ENCODE peak calls at places on chromosomes 13 and 19, in five cellular contexts. L is mammary epithelial cell; Q is CD8-positive, alpha-beta T cell; F is K562; Z is upper lobe of right lung. G is an unnamed sample. For H3K36me3, the result is how much of the 10 kb centered on the place peaks cover.

GRCh38 chr13:63517376-63517775 is 2101.7 kb upstream of the PCDH20 start:
- DNase-seq in Z (no peak), Q (no peak), F (no peak), L (no peak), G (no peak)

GRCh38 chr13:114097893-114098688 is 34.3 kb downstream of the RASA3 start:
- DNase-seq in Z (peak), L (no peak), Q (no peak), F (no peak), G (no peak)

GRCh38 chr13:98783856-98784478 is 31.5 kb upstream of the SLC15A1 start:
- DNase-seq in F (no peak), Z (no peak), Q (no peak), L (no peak), G (no peak)

GRCh38 chr19:13181747-13182388 is 31.7 kb downstream of the IER2 start:
- DNase-seq in L (no peak), Q (peak), Z (peak), F (no peak), G (peak)

GRCh38 chr13:32901994-32902780 is 114.0 kb upstream of the KL start:
- DNase-seq in Q (no peak), L (no peak), Z (no peak), F (no peak), G (no peak)

GRCh38 chr13:99009987-99010551 is 32.2 kb upstream of the DOCK9 start:
- DNase-seq in L (peak), F (no peak), Z (no peak), Q (no peak), G (no peak)

GRCh38 chr19:45202637-45203036 is 24.1 kb downstream of the BLOC1S3 start:
- DNase-seq in F (no peak), Z (no peak), L (no peak), Q (no peak), G (no peak)

GRCh38 chr19:51702754-51703654 is 9.9 kb downstream of the SPACA6 start:
- DNase-seq in Z (peak), Q (no peak), L (no peak), F (peak), G (no peak)

GRCh38 chr13:110546389-110546788 is 15.1 kb downstream of the RAB20 start:
- DNase-seq in Z (no peak), F (no peak), Q (no peak), L (no peak), G (no peak)

GRCh38 chr19:32255566-32256295 is 89.7 kb upstream of the ZNF507 start:
- DNase-seq in Z (no peak), L (no peak), Q (no peak), F (no peak), G (no peak)

GRCh38 chr13:62704795-62705329 is 1289.2 kb upstream of the PCDH20 start:
- DNase-seq in Q (no peak), Z (no peak), L (no peak), F (no peak), G (no peak)

GRCh38 chr19:13817018-13817614 is 21.9 kb downstream of the ZSWIM4 start:
- DNase-seq in L (no peak), Z (peak), F (peak), Q (no peak), G (no peak)

GRCh38 chr19:843180-843835 is 2.5 kb downstream of the PRTN3 start:
- DNase-seq in Q (no peak), F (peak), L (no peak), Z (peak), G (no peak)

GRCh38 chr13:66506979-66507378 is 723.2 kb downstream of the PCDH9 start:
- DNase-seq in F (no peak), Z (no peak), L (no peak), Q (no peak), G (no peak)

GRCh38 chr13:44648392-44649117 is 72.4 kb upstream of the TSC22D1 start:
- DNase-seq in L (peak), F (no peak), Q (no peak), Z (no peak), G (no peak)
- TF ChIP-seq CTCF in L (peak), F (no peak), Q (peak), Z (peak), G (peak)

GRCh38 chr19:4327877-4328242 is 10.8 kb downstream of the STAP2 start:
- DNase-seq in F (no peak), Z (no peak), Q (no peak), L (no peak), G (no peak)
- H3K4me3 ChIP-seq in F (peak), Z (peak), Q (peak), L (peak), G (peak)

GRCh38 chr19:7469654-7470285 is 19.1 kb downstream of the PEX11G start:
- DNase-seq in Q (no peak), F (no peak), L (no peak), Z (no peak), G (no peak)
- H3K36me3 ChIP-seq in Q (half or more), F (under half), L (under half), Z (half or more), G (under half)

GRCh38 chr13:78764665-78765064 is 105.7 kb upstream of the OBI1 start:
- DNase-seq in Q (no peak), L (no peak), Z (no peak), F (no peak), G (no peak)
- TF ChIP-seq CTCF in Q (no peak), L (no peak), Z (no peak), F (peak), G (no peak)